ENCODE peak calls at places on chromosome 7, in seven cellular contexts. J, Z, B, F, V, Q and G are unnamed samples.

GRCh38 chr7:44638611-44639557 is 32.5 kb downstream of the OGDH start:
- DNase-seq in J (peak), Q (peak), V (no peak), Z (peak), B (peak), F (peak), G (peak)

GRCh38 chr7:30923774-30924413 is 12.2 kb downstream of the AQP1 start:
- DNase-seq in J (no peak), V (no peak), Q (no peak), B (no peak), Z (no peak), F (peak), G (no peak)

GRCh38 chr7:148540041-148540738 is 50.4 kb upstream of the C7orf33 start:
- DNase-seq in J (peak), V (no peak), Q (no peak), Z (peak), B (no peak), F (no peak), G (no peak)

GRCh38 chr7:158102897-158103296 is 484.7 kb downstream of the PTPRN2 start:
- DNase-seq in F (peak), Z (no peak), V (no peak), J (no peak), B (no peak), Q (no peak), G (no peak)

GRCh38 chr7:159084069-159084801 is 60.4 kb downstream of the VIPR2 start:
- DNase-seq in V (no peak), Z (no peak), B (no peak), F (no peak), J (no peak), Q (no peak), G (no peak)

GRCh38 chr7:37433166-37433565 is 15.5 kb downstream of the ELMO1 start:
- DNase-seq in F (no peak), J (peak), B (no peak), Z (no peak), Q (no peak), V (no peak), G (no peak)

GRCh38 chr7:33650828-33651227 is 254.5 kb upstream of the BMPER start:
- DNase-seq in V (no peak), Q (no peak), J (no peak), Z (no peak), F (no peak), B (no peak), G (no peak)

GRCh38 chr7:64885520-64886240 is 17.4 kb upstream of the ZNF273 start:
- DNase-seq in V (no peak), F (no peak), Q (no peak), B (no peak), Z (no peak), J (no peak), G (no peak)

GRCh38 chr7:133196872-133197612 is 55.8 kb upstream of the EXOC4 start:
- DNase-seq in F (peak), Q (no peak), Z (no peak), J (no peak), B (no peak), V (no peak), G (peak)

GRCh38 chr7:111162692-111163091 is 71.8 kb downstream of the LRRN3 start:
- DNase-seq in F (no peak), J (no peak), V (no peak), Q (no peak), Z (no peak), B (no peak), G (no peak)

GRCh38 chr7:123798527-123799188 is 46.3 kb upstream of the HYAL4 start:
- DNase-seq in Z (no peak), F (no peak), B (no peak), J (no peak), Q (no peak), V (no peak), G (no peak)

GRCh38 chr7:121572615-121573014 is 176.5 kb upstream of the FAM3C start:
- DNase-seq in J (no peak), F (no peak), B (no peak), Q (no peak), Z (no peak), V (no peak), G (no peak)

GRCh38 chr7:56121440-56121839 is 5.2 kb upstream of the NUPR2 start:
- DNase-seq in F (no peak), B (no peak), J (no peak), Z (no peak), V (no peak), Q (no peak), G (no peak)